ENCODE peak calls at places on chromosome 1, in six cellular contexts. D is progenitor cell of endocrine pancreas; S is Peyer's patch; F is GM13977; E is IMR-90; C is CD4-positive, alpha-beta T cell. G is an unnamed sample.
A peak's percentile ranks its signal among the peaks of the same experiment; 100 is the strongest.

GRCh38 chr1:14733779-14734140 is 135.3 kb downstream of the KAZN start:
- DNase-seq in D (no peak), S (no peak), F (no peak), E (no peak), C (no peak), G (no peak)

GRCh38 chr1:63108226-63108625 is 214.1 kb upstream of the FOXD3 start:
- DNase-seq in D (no peak), S (no peak), F (no peak), E (no peak), C (no peak), G (no peak)

GRCh38 chr1:93471911-93472310 is 24.0 kb downstream of the FNBP1L start:
- DNase-seq in D (no peak), S (no peak), F (no peak), E (peak; percentile 86), C (no peak), G (no peak)

GRCh38 chr1:243292117-243292516 is 36.3 kb downstream of the SDCCAG8 start:
- DNase-seq in D (no peak), S (no peak), F (no peak), E (no peak), C (no peak), G (no peak)

GRCh38 chr1:7177438-7178126 is 392.3 kb downstream of the CAMTA1 start:
- DNase-seq in D (no peak), S (no peak), F (no peak), E (no peak), C (no peak), G (peak; percentile 21)

GRCh38 chr1:198153804-198154203 is 3.0 kb upstream of the NEK7 start:
- DNase-seq in D (no peak), S (no peak), F (no peak), E (no peak), C (no peak), G (no peak)

GRCh38 chr1:149888999-149889289 is 10.4 kb upstream of the BOLA1 start:
- DNase-seq in D (no peak), S (no peak), F (no peak), E (peak; percentile 52), C (no peak), G (no peak)

GRCh38 chr1:204842892-204843291 is 27.8 kb upstream of the NFASC start:
- DNase-seq in D (no peak), S (no peak), F (no peak), E (no peak), C (no peak), G (no peak)

GRCh38 chr1:107570768-107571167 is 394.2 kb downstream of the VAV3 start:
- DNase-seq in D (no peak), S (no peak), F (no peak), E (no peak), C (no peak), G (no peak)

DNA sequence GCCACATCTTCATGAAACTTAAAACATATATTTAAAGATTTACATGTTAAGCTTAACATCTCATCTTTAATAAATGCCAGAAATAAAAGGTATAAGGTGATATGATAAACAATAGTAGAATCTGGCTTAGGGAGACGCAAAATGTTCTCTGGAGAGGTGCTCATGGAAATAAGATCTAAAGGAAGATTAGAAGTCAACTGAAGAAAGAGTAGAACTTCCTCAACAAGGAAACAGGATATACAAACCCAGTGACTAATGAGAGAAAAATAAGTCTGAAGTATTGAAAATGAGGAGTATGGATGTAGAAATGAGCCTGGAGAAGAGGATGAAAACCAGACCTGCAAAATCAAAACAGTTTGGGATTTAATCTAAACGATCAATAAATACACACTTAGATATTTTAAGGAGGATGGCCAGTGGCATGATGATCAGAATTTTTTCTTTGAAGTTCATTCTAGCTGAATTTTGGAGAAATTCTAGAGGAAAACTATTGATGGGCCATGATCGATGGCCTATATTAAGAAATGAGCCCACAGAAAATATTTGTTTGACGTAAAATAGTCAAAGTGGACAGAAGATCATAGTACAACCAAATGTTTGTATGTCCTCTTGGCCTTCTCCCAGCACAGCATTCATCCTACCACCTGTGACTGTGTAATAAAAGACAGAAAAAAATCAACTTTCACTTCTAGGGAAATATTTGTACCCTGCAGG is 387.9 kb upstream of the PTBP2 start:
- DNase-seq in D (no peak), S (no peak), F (no peak), E (no peak), C (no peak), G (no peak)
- TF ChIP-seq CTCF in D (no peak), S (no peak), F (no peak), E (no peak), C (no peak), G (no peak)

DNA sequence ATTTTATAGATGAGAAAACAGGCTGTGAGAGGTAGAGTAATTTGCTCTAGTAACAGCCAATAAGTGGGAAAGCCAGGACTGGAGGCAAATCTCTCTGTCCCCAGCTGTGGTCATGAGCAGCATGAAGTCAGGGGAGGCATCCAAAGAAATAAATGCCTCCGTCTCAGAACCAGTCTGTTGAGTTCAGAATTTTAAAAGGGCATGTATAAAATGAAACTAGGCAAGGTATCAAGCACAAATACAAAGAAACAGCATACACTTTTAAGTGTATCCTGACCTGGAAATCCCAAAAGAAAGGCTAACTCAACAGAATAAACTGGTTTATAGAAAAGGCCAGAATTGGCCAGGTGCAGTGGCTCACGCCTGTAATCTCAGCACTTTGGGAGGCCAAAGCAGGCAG is 120.0 kb upstream of the B3GALT2 start:
- DNase-seq in D (no peak), S (no peak), F (no peak), E (no peak), C (no peak), G (no peak)
- TF ChIP-seq CTCF in D (no peak), S (no peak), F (no peak), E (no peak), C (no peak), G (no peak)

GRCh38 chr1:175434268-175434860 is 241.8 kb upstream of the KIAA0040 start:
- DNase-seq in D (no peak), S (no peak), F (peak; percentile 23), E (no peak), C (no peak), G (no peak)
- TF ChIP-seq CTCF in D (peak; percentile 35), S (no peak), F (peak; percentile 76), E (no peak), C (no peak), G (peak; percentile 46)

DNA sequence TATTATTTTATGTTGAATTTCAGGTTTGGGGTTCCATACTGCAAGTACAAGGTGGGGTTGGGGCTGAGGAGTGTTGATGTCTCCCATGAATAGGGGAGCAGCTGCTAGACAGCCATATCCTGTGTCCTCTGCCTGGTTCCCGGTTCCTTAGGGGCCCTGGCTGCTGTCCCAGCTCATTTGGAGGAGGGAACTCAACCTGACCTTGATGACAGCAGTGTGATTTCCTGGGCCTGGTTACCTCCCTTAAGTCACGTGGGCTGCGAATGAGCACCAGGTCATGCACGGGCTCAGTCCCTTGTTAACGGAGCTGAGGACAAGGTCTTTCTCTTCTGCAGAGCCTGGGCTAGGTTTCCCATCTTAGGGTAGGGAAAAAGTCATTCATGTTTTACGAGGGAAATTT is 85.1 kb downstream of the MTR start:
- DNase-seq in D (no peak), S (no peak), F (no peak), E (no peak), C (no peak), G (no peak)
- TF ChIP-seq CTCF in D (no peak), S (no peak), F (no peak), E (no peak), C (no peak), G (no peak)

DNA sequence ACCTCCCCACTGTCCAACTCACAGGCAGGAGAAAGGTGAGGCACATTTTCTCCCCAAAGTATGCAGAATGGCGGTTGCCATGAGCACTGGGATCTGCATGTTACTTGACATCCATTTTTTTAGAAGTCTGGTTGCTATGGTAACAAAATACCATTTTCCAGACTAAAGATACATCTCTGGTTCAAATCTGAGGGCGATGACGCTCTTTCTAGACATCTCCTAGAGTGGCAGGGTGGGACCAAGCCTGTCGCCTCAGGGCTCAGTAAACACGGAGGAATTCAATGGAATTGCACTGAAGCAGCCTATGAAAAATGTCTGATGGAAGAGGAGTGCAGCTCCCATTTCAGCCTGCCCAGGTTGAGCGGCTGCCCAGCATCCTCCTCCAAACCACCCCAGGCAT is 21.5 kb upstream of the FAM43B start:
- DNase-seq in D (no peak), S (no peak), F (no peak), E (no peak), C (no peak), G (no peak)
- TF ChIP-seq CTCF in D (no peak), S (no peak), F (no peak), E (no peak), C (no peak), G (no peak)

GRCh38 chr1:228087771-228088251 is 5.3 kb downstream of the ARF1 start:
- DNase-seq in D (no peak), S (no peak), F (no peak), E (peak; percentile 65), C (no peak), G (no peak)
- TF ChIP-seq CTCF in D (no peak), S (no peak), F (no peak), E (no peak), C (no peak), G (no peak)

GRCh38 chr1:206075786-206076725 is 23.1 kb downstream of the RHEX start:
- DNase-seq in D (no peak), S (no peak), F (no peak), E (peak; percentile 43), C (no peak), G (no peak)

GRCh38 chr1:206070627-206071304 is 17.8 kb downstream of the RHEX start:
- DNase-seq in D (no peak), S (no peak), F (no peak), E (no peak), C (no peak), G (no peak)

GRCh38 chr1:206079130-206079529 is 26.2 kb downstream of the RHEX start:
- DNase-seq in D (no peak), S (no peak), F (no peak), E (no peak), C (no peak), G (no peak)

GRCh38 chr1:206080421-206080820 is 27.4 kb downstream of the RHEX start:
- DNase-seq in D (no peak), S (no peak), F (no peak), E (no peak), C (no peak), G (no peak)

GRCh38 chr1:206074839-206075238 is 21.9 kb downstream of the RHEX start:
- DNase-seq in D (no peak), S (no peak), F (no peak), E (no peak), C (no peak), G (no peak)
- TF ChIP-seq CTCF in D (no peak), S (peak; percentile 14), F (no peak), E (no peak), C (no peak), G (peak; percentile 40)

GRCh38 chr1:154534263-154534844 is 24.1 kb downstream of the UBE2Q1 start:
- DNase-seq in D (peak; percentile 46), S (no peak), F (no peak), E (peak; percentile 22), C (no peak), G (no peak)
- TF ChIP-seq CTCF in D (peak; percentile 66), S (no peak), F (no peak), E (peak; percentile 33), C (no peak), G (peak; percentile 64)

G was measured in neural crest cell.